ENCODE peak calls at places on chromosome 11, in four cellular contexts. V, S, A and U are unnamed samples.

GRCh38 chr11:46658259-46658658 is 40.9 kb downstream of the ATG13 start:
- DNase-seq in S (no peak), V (no peak), A (peak; percentile 81), U (no peak)

GRCh38 chr11:2584434-2584811 is 115.4 kb downstream of the KCNQ1OT1 start:
- DNase-seq in V (no peak), S (no peak), A (no peak), U (no peak)

GRCh38 chr11:125587480-125587879 is 5.2 kb upstream of the STT3A start:
- DNase-seq in V (no peak), S (no peak), A (no peak), U (no peak)

GRCh38 chr11:36057372-36058045 is 113.6 kb downstream of the LDLRAD3 start:
- DNase-seq in A (no peak), S (peak; percentile 94), V (no peak), U (no peak)

GRCh38 chr11:44658451-44658850 is 68.3 kb upstream of the TSPAN18 start:
- DNase-seq in V (no peak), A (peak; percentile 13), S (peak; percentile 55), U (no peak)

GRCh38 chr11:133925756-133926155 is 31.0 kb downstream of the IGSF9B start:
- DNase-seq in A (no peak), S (no peak), V (no peak), U (no peak)

GRCh38 chr11:112581747-112582146 is 321.1 kb upstream of the PLET1 start:
- DNase-seq in V (no peak), S (no peak), A (no peak), U (no peak)

GRCh38 chr11:2212411-2213251 is 41.0 kb upstream of the TH start:
- DNase-seq in V (no peak), A (no peak), S (no peak), U (no peak)

GRCh38 chr11:131037873-131038272 is 121.6 kb upstream of the SNX19 start:
- DNase-seq in S (no peak), V (no peak), A (no peak), U (no peak)

GRCh38 chr11:9688716-9689511 is 25.0 kb downstream of the SWAP70 start:
- DNase-seq in S (peak; percentile 96), V (no peak), A (peak; percentile 81), U (no peak)

GRCh38 chr11:11989774-11990744 is 18.4 kb downstream of the DKK3 start:
- DNase-seq in A (no peak), V (no peak), S (no peak), U (no peak)

GRCh38 chr11:113289341-113290187 is 24.8 kb upstream of the TTC12 start:
- DNase-seq in V (peak; percentile 21), S (peak; percentile 59), A (peak; percentile 38), U (peak; percentile 86)

GRCh38 chr11:45182902-45183301 is 36.5 kb downstream of the PRDM11 start:
- DNase-seq in A (peak; percentile 19), S (peak; percentile 21), V (peak; percentile 19), U (no peak)

GRCh38 chr11:119964136-119965025 is 173.5 kb downstream of the TRIM29 start:
- DNase-seq in V (no peak), A (no peak), S (no peak), U (peak; percentile 50)

GRCh38 chr11:827146-827860 is 416 bp upstream of the CRACR2B start:
- DNase-seq in V (no peak), S (no peak), A (no peak), U (peak; percentile 91)

GRCh38 chr11:826836-827145 is 928 bp upstream of the CRACR2B start:
- DNase-seq in A (no peak), V (no peak), S (no peak), U (no peak)

GRCh38 chr11:824292-824880 is 3.3 kb upstream of the CRACR2B start:
- DNase-seq in S (no peak), A (no peak), V (no peak), U (no peak)

GRCh38 chr11:824942-825341 is 2.8 kb upstream of the CRACR2B start:
- DNase-seq in S (no peak), A (no peak), V (no peak), U (no peak)

GRCh38 chr11:825366-826231 is 2.1 kb upstream of the CRACR2B start:
- DNase-seq in A (no peak), S (no peak), V (no peak), U (no peak)
- H3K4me1 ChIP-seq in A (peaks cover 23% of the 10 kb centered on the region), S (peaks cover 42% of the 10 kb centered on the region), V (peaks cover 46% of the 10 kb centered on the region), U (no peaks in the 10 kb centered on the region)

GRCh38 chr11:65418681-65419459 is 3.7 kb upstream of the NEAT1 start:
- DNase-seq in V (peak; percentile 84), A (peak; percentile 91), S (peak; percentile 97), U (peak; percentile 86)
- TF ChIP-seq POLR2A in V (peak; percentile 87), A (peak; percentile 81), S (no peak), U (no peak)

DNA sequence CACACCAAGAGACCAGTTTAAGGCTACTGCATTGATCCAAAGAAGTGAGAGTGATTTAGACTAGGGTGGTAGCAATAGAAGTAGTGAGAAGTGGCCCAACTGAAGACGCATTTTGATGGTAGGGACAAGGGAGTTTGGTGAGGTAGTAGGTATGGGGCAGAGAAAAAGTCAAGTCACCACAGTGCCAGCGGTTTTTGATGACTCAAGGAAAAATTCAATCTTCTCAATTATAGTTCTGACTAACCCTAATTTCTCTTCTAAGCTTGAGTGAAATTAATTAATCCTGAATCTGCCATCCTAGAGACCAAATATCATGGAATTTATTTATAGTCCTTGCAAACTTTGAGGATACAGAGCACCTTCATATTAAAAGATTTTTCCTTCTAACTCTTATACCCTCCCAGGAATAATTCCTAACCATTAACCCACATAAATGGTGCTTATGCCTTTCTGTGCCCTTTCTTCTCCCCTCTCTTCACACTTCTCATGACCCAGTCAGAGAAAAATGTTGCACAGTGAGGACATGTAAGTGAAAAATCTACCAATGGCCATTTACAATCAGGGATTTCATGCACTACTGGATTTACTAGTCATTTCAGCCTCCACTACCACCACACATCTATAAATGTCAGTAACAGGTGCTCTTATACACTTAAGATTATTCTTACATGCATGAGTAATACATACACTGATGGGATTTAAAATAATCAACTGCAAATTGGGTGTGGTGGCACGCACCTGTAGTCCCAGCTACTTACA is 45.9 kb upstream of the ARHGAP32 start:
- DNase-seq in A (no peak), V (no peak), S (no peak), U (no peak)
- H3K9ac ChIP-seq in A (no peak overlapping the region), V (no peak overlapping the region), S (no peak overlapping the region), U (no peak overlapping the region)

GRCh38 chr11:31847761-31848160 is 36.6 kb upstream of the PAX6 start:
- DNase-seq in V (no peak), A (no peak), S (no peak), U (no peak)

GRCh38 chr11:31856248-31856647 is 45.1 kb upstream of the PAX6 start:
- DNase-seq in A (no peak), V (no peak), S (no peak), U (no peak)

GRCh38 chr11:31855466-31855865 is 44.3 kb upstream of the PAX6 start:
- DNase-seq in A (no peak), V (no peak), S (no peak), U (no peak)

GRCh38 chr11:31850365-31850764 is 39.2 kb upstream of the PAX6 start:
- DNase-seq in V (no peak), A (no peak), S (no peak), U (no peak)
- H3K4me1 ChIP-seq in V (no peaks in the 10 kb centered on the region), A (no peaks in the 10 kb centered on the region), S (no peaks in the 10 kb centered on the region), U (no peaks in the 10 kb centered on the region)

DNA sequence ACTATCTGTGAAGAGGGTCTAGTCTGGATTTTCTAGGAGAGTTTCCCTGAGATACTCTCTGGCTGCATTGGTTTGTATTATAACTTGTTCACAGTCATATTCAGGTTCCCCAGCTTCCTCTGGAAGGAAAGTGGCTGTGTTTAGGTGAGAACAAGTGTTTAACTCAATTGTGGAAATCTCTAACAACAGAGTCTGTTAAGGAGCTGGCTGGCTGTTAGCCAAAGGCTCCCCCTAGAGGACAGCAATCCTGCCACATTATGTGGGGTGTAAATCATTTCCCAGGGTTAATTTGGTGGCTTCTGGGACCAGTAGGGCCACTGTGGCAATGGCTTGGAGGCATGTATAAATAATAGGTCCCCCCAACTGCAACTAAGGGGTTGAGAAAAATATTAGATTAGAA is 18.4 kb downstream of the MS4A6E start:
- DNase-seq in V (peak; percentile 21), A (no peak), S (peak; percentile 54), U (peak; percentile 64)
- TF ChIP-seq POLR2A in V (no peak), A (no peak), S (no peak), U (no peak)

GRCh38 chr11:75350122-75350742 is 1.2 kb downstream of the ARRB1 start:
- DNase-seq in S (no peak), A (no peak), V (no peak), U (no peak)
- H3K9ac ChIP-seq in S (peak overlapping the region; percentile 19), A (peak overlapping the region; percentile 35), V (peak overlapping the region; percentile 85), U (no peak overlapping the region)

GRCh38 chr11:121453589-121454299 is 977 bp upstream of the SORL1-AS1 start:
- DNase-seq in A (no peak), V (no peak), S (no peak), U (no peak)
- H3K4me1 ChIP-seq in A (no peaks in the 10 kb centered on the region), V (peaks cover 16% of the 10 kb centered on the region), S (no peaks in the 10 kb centered on the region), U (peaks cover 15% of the 10 kb centered on the region)

GRCh38 chr11:809287-810039 is at the start of gene RPLP2:
- DNase-seq in V (peak; percentile 93), S (peak; percentile 96), A (peak; percentile 95), U (peak; percentile 100)
- TF ChIP-seq POLR2A in V (peak; percentile 48), S (peak; percentile 92), A (peak; percentile 97), U (peak; percentile 90)

DNA sequence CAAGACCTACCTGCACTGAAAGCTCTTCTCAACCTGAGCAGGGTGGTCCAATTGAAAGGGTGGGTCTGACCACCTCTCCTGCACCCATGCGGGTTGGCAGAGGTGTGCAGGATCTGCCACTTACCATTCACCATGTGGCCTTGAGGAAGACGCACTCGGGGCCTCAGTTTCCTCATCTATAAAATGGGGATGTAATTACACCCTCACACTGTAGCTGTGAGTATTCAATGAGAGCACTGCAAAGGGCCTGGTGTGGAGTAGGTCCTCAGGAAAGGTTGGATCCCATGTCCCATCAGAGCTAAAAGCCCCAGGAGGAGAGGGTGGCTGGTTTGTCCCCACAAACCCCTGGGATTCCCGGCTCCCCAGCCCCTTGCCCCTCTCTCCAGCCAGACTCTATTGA is 557 bp upstream of the TAGLN start:
- DNase-seq in S (no peak), V (no peak), A (no peak), U (no peak)
- H3K9ac ChIP-seq in S (no peak overlapping the region), V (peak overlapping the region; percentile 35), A (peak overlapping the region; percentile 96), U (peak overlapping the region; percentile 38)